ENCODE peak calls at places on chromosomes 7 and 10, in ten cellular contexts. One of them, this sample, is unnamed.

GRCh38 chr10:123997486-123998196 is 95.8 kb downstream of the CHST15 start:
- DNase-seq in body of pancreas: no peak
- DNase-seq in activated CD4-positive, alpha-beta T cell treated with anti-CD3 and anti-CD28 coated beads for 1 hour: no peak
- DNase-seq in neuronal stem cell: no peak
- DNase-seq in NCI-H1092: no peak
- DNase-seq in HT-29: no peak
- DNase-seq in NCI-H1417: no peak
- DNase-seq in psoas muscle: no peak
- DNase-seq in T-helper 1 cell: no peak
- DNase-seq in posterior cingulate gyrus: no peak
- DNase-seq in this sample: no peak

GRCh38 chr10:27723436-27723835 is 22.2 kb downstream of the MKX start:
- DNase-seq in body of pancreas: no peak
- DNase-seq in activated CD4-positive, alpha-beta T cell treated with anti-CD3 and anti-CD28 coated beads for 1 hour: no peak
- DNase-seq in neuronal stem cell: no peak
- DNase-seq in NCI-H1092: no peak
- DNase-seq in HT-29: no peak
- DNase-seq in NCI-H1417: no peak
- DNase-seq in psoas muscle: no peak
- DNase-seq in T-helper 1 cell: no peak
- DNase-seq in posterior cingulate gyrus: no peak
- DNase-seq in this sample: no peak

GRCh38 chr7:6612819-6613218 is 2.6 kb upstream of the ZNF853 start:
- DNase-seq in body of pancreas: no peak
- DNase-seq in activated CD4-positive, alpha-beta T cell treated with anti-CD3 and anti-CD28 coated beads for 1 hour: no peak
- DNase-seq in neuronal stem cell: no peak
- DNase-seq in NCI-H1092: no peak
- DNase-seq in HT-29: no peak
- DNase-seq in NCI-H1417: no peak
- DNase-seq in psoas muscle: no peak
- DNase-seq in T-helper 1 cell: no peak
- DNase-seq in posterior cingulate gyrus: no peak
- DNase-seq in this sample: no peak

GRCh38 chr10:16792675-16793074 is 24.5 kb downstream of the RSU1 start:
- DNase-seq in body of pancreas: no peak
- DNase-seq in activated CD4-positive, alpha-beta T cell treated with anti-CD3 and anti-CD28 coated beads for 1 hour: no peak
- DNase-seq in neuronal stem cell: no peak
- DNase-seq in NCI-H1092: no peak
- DNase-seq in HT-29: no peak
- DNase-seq in NCI-H1417: no peak
- DNase-seq in psoas muscle: peak
- DNase-seq in T-helper 1 cell: no peak
- DNase-seq in posterior cingulate gyrus: no peak
- DNase-seq in this sample: no peak

GRCh38 chr7:151924508-151924907 is 31.7 kb upstream of the GALNTL5 start:
- DNase-seq in body of pancreas: peak
- DNase-seq in activated CD4-positive, alpha-beta T cell treated with anti-CD3 and anti-CD28 coated beads for 1 hour: no peak
- DNase-seq in neuronal stem cell: no peak
- DNase-seq in NCI-H1092: no peak
- DNase-seq in HT-29: peak
- DNase-seq in NCI-H1417: no peak
- DNase-seq in psoas muscle: no peak
- DNase-seq in T-helper 1 cell: no peak
- DNase-seq in posterior cingulate gyrus: no peak
- DNase-seq in this sample: no peak

GRCh38 chr10:94192974-94193373 is 169.8 kb downstream of the NOC3L start:
- DNase-seq in body of pancreas: no peak
- DNase-seq in activated CD4-positive, alpha-beta T cell treated with anti-CD3 and anti-CD28 coated beads for 1 hour: no peak
- DNase-seq in neuronal stem cell: no peak
- DNase-seq in NCI-H1092: no peak
- DNase-seq in HT-29: no peak
- DNase-seq in NCI-H1417: no peak
- DNase-seq in psoas muscle: no peak
- DNase-seq in T-helper 1 cell: no peak
- DNase-seq in posterior cingulate gyrus: no peak
- DNase-seq in this sample: no peak

GRCh38 chr10:45080321-45080720 is 79.6 kb downstream of the ZNF22 start:
- DNase-seq in body of pancreas: no peak
- DNase-seq in activated CD4-positive, alpha-beta T cell treated with anti-CD3 and anti-CD28 coated beads for 1 hour: no peak
- DNase-seq in neuronal stem cell: no peak
- DNase-seq in NCI-H1092: no peak
- DNase-seq in HT-29: no peak
- DNase-seq in NCI-H1417: no peak
- DNase-seq in psoas muscle: no peak
- DNase-seq in T-helper 1 cell: no peak
- DNase-seq in posterior cingulate gyrus: no peak
- DNase-seq in this sample: no peak

GRCh38 chr10:4316166-4316810 is 509.7 kb upstream of the AKR1E2 start:
- DNase-seq in body of pancreas: no peak
- DNase-seq in activated CD4-positive, alpha-beta T cell treated with anti-CD3 and anti-CD28 coated beads for 1 hour: no peak
- DNase-seq in neuronal stem cell: no peak
- DNase-seq in NCI-H1092: no peak
- DNase-seq in HT-29: no peak
- DNase-seq in NCI-H1417: no peak
- DNase-seq in psoas muscle: peak
- DNase-seq in T-helper 1 cell: no peak
- DNase-seq in posterior cingulate gyrus: no peak
- DNase-seq in this sample: no peak

GRCh38 chr10:87761892-87762291 is 56.1 kb downstream of the ATAD1 start:
- DNase-seq in body of pancreas: no peak
- DNase-seq in activated CD4-positive, alpha-beta T cell treated with anti-CD3 and anti-CD28 coated beads for 1 hour: no peak
- DNase-seq in neuronal stem cell: no peak
- DNase-seq in NCI-H1092: no peak
- DNase-seq in HT-29: no peak
- DNase-seq in NCI-H1417: no peak
- DNase-seq in psoas muscle: no peak
- DNase-seq in T-helper 1 cell: no peak
- DNase-seq in posterior cingulate gyrus: no peak
- DNase-seq in this sample: no peak

GRCh38 chr10:117092386-117092785 is 45.7 kb downstream of the VAX1 start:
- DNase-seq in body of pancreas: no peak
- DNase-seq in activated CD4-positive, alpha-beta T cell treated with anti-CD3 and anti-CD28 coated beads for 1 hour: no peak
- DNase-seq in neuronal stem cell: no peak
- DNase-seq in NCI-H1092: no peak
- DNase-seq in HT-29: no peak
- DNase-seq in NCI-H1417: no peak
- DNase-seq in psoas muscle: no peak
- DNase-seq in T-helper 1 cell: no peak
- DNase-seq in posterior cingulate gyrus: no peak
- DNase-seq in this sample: no peak

GRCh38 chr10:115829501-115830215 is 443.3 kb downstream of the GFRA1 start:
- DNase-seq in body of pancreas: no peak
- DNase-seq in activated CD4-positive, alpha-beta T cell treated with anti-CD3 and anti-CD28 coated beads for 1 hour: no peak
- DNase-seq in neuronal stem cell: no peak
- DNase-seq in NCI-H1092: no peak
- DNase-seq in HT-29: no peak
- DNase-seq in NCI-H1417: no peak
- DNase-seq in psoas muscle: no peak
- DNase-seq in T-helper 1 cell: no peak
- DNase-seq in posterior cingulate gyrus: no peak
- DNase-seq in this sample: no peak

GRCh38 chr10:62199584-62199983 is 69.1 kb downstream of the RTKN2 start:
- DNase-seq in body of pancreas: no peak
- DNase-seq in activated CD4-positive, alpha-beta T cell treated with anti-CD3 and anti-CD28 coated beads for 1 hour: no peak
- DNase-seq in neuronal stem cell: no peak
- DNase-seq in NCI-H1092: no peak
- DNase-seq in HT-29: no peak
- DNase-seq in NCI-H1417: no peak
- DNase-seq in psoas muscle: no peak
- DNase-seq in T-helper 1 cell: no peak
- DNase-seq in posterior cingulate gyrus: no peak
- DNase-seq in this sample: no peak

GRCh38 chr10:19119191-19119590 is 70.6 kb downstream of the MALRD1 start:
- DNase-seq in body of pancreas: no peak
- DNase-seq in activated CD4-positive, alpha-beta T cell treated with anti-CD3 and anti-CD28 coated beads for 1 hour: no peak
- DNase-seq in neuronal stem cell: peak
- DNase-seq in NCI-H1092: no peak
- DNase-seq in HT-29: no peak
- DNase-seq in NCI-H1417: no peak
- DNase-seq in psoas muscle: no peak
- DNase-seq in T-helper 1 cell: no peak
- DNase-seq in posterior cingulate gyrus: no peak
- DNase-seq in this sample: no peak

GRCh38 chr7:140342732-140343514 is 55.4 kb downstream of the SLC37A3 start:
- DNase-seq in body of pancreas: peak
- DNase-seq in activated CD4-positive, alpha-beta T cell treated with anti-CD3 and anti-CD28 coated beads for 1 hour: no peak
- DNase-seq in neuronal stem cell: no peak
- DNase-seq in NCI-H1092: no peak
- DNase-seq in HT-29: peak
- DNase-seq in NCI-H1417: peak
- DNase-seq in psoas muscle: no peak
- DNase-seq in T-helper 1 cell: no peak
- DNase-seq in posterior cingulate gyrus: peak
- DNase-seq in this sample: no peak

GRCh38 chr7:117827861-117828260 is 45.4 kb downstream of the CTTNBP2 start:
- DNase-seq in body of pancreas: no peak
- DNase-seq in activated CD4-positive, alpha-beta T cell treated with anti-CD3 and anti-CD28 coated beads for 1 hour: no peak
- DNase-seq in neuronal stem cell: no peak
- DNase-seq in NCI-H1092: no peak
- DNase-seq in HT-29: peak
- DNase-seq in NCI-H1417: peak
- DNase-seq in psoas muscle: no peak
- DNase-seq in T-helper 1 cell: no peak
- DNase-seq in posterior cingulate gyrus: no peak
- DNase-seq in this sample: no peak

GRCh38 chr10:43964486-43964885 is 315.8 kb upstream of the ZNF32 start:
- DNase-seq in body of pancreas: no peak
- DNase-seq in activated CD4-positive, alpha-beta T cell treated with anti-CD3 and anti-CD28 coated beads for 1 hour: no peak
- DNase-seq in neuronal stem cell: no peak
- DNase-seq in NCI-H1092: no peak
- DNase-seq in HT-29: no peak
- DNase-seq in NCI-H1417: no peak
- DNase-seq in psoas muscle: no peak
- DNase-seq in T-helper 1 cell: no peak
- DNase-seq in posterior cingulate gyrus: no peak
- DNase-seq in this sample: no peak

GRCh38 chr10:124204726-124205125 is 111.3 kb upstream of the CHST15 start:
- DNase-seq in body of pancreas: no peak
- DNase-seq in activated CD4-positive, alpha-beta T cell treated with anti-CD3 and anti-CD28 coated beads for 1 hour: no peak
- DNase-seq in neuronal stem cell: no peak
- DNase-seq in NCI-H1092: no peak
- DNase-seq in HT-29: no peak
- DNase-seq in NCI-H1417: no peak
- DNase-seq in psoas muscle: no peak
- DNase-seq in T-helper 1 cell: no peak
- DNase-seq in posterior cingulate gyrus: no peak
- DNase-seq in this sample: no peak

GRCh38 chr10:58335306-58336005 is 650 bp downstream of the UBE2D1 start:
- DNase-seq in body of pancreas: peak
- DNase-seq in activated CD4-positive, alpha-beta T cell treated with anti-CD3 and anti-CD28 coated beads for 1 hour: no peak
- DNase-seq in neuronal stem cell: no peak
- DNase-seq in NCI-H1092: no peak
- DNase-seq in HT-29: peak
- DNase-seq in NCI-H1417: no peak
- DNase-seq in psoas muscle: peak
- DNase-seq in T-helper 1 cell: peak
- DNase-seq in posterior cingulate gyrus: no peak
- DNase-seq in this sample: no peak

GRCh38 chr10:116588995-116589394 is 1.8 kb upstream of the PNLIPRP1 start:
- DNase-seq in body of pancreas: no peak
- DNase-seq in activated CD4-positive, alpha-beta T cell treated with anti-CD3 and anti-CD28 coated beads for 1 hour: no peak
- DNase-seq in neuronal stem cell: no peak
- DNase-seq in NCI-H1092: no peak
- DNase-seq in HT-29: no peak
- DNase-seq in NCI-H1417: no peak
- DNase-seq in psoas muscle: no peak
- DNase-seq in T-helper 1 cell: no peak
- DNase-seq in posterior cingulate gyrus: no peak
- DNase-seq in this sample: no peak

GRCh38 chr7:124191713-124192112 is 158.8 kb upstream of the TMEM229A start:
- DNase-seq in body of pancreas: no peak
- DNase-seq in activated CD4-positive, alpha-beta T cell treated with anti-CD3 and anti-CD28 coated beads for 1 hour: no peak
- DNase-seq in neuronal stem cell: no peak
- DNase-seq in NCI-H1092: no peak
- DNase-seq in HT-29: no peak
- DNase-seq in NCI-H1417: no peak
- DNase-seq in psoas muscle: no peak
- DNase-seq in T-helper 1 cell: no peak
- DNase-seq in posterior cingulate gyrus: no peak
- DNase-seq in this sample: no peak

GRCh38 chr10:86971146-86971991 is 3.1 kb downstream of the ADIRF start:
- DNase-seq in body of pancreas: peak
- DNase-seq in activated CD4-positive, alpha-beta T cell treated with anti-CD3 and anti-CD28 coated beads for 1 hour: peak
- DNase-seq in neuronal stem cell: no peak
- DNase-seq in NCI-H1092: no peak
- DNase-seq in HT-29: peak
- DNase-seq in NCI-H1417: peak
- DNase-seq in psoas muscle: peak
- DNase-seq in T-helper 1 cell: peak
- DNase-seq in posterior cingulate gyrus: no peak
- DNase-seq in this sample: no peak

GRCh38 chr7:135757719-135758411 is 9.3 kb upstream of the FAM180A start:
- DNase-seq in body of pancreas: no peak
- DNase-seq in activated CD4-positive, alpha-beta T cell treated with anti-CD3 and anti-CD28 coated beads for 1 hour: no peak
- DNase-seq in neuronal stem cell: no peak
- DNase-seq in NCI-H1092: no peak
- DNase-seq in HT-29: no peak
- DNase-seq in NCI-H1417: no peak
- DNase-seq in psoas muscle: no peak
- DNase-seq in T-helper 1 cell: no peak
- DNase-seq in posterior cingulate gyrus: peak
- DNase-seq in this sample: no peak

GRCh38 chr7:54701982-54702381 is 57.0 kb downstream of the SEC61G start:
- DNase-seq in body of pancreas: no peak
- DNase-seq in activated CD4-positive, alpha-beta T cell treated with anti-CD3 and anti-CD28 coated beads for 1 hour: no peak
- DNase-seq in neuronal stem cell: no peak
- DNase-seq in NCI-H1092: no peak
- DNase-seq in HT-29: no peak
- DNase-seq in NCI-H1417: no peak
- DNase-seq in psoas muscle: no peak
- DNase-seq in T-helper 1 cell: no peak
- DNase-seq in posterior cingulate gyrus: no peak
- DNase-seq in this sample: no peak

GRCh38 chr10:13382759-13383753 is 35.0 kb upstream of the SEPHS1 start:
- DNase-seq in body of pancreas: peak
- DNase-seq in activated CD4-positive, alpha-beta T cell treated with anti-CD3 and anti-CD28 coated beads for 1 hour: no peak
- DNase-seq in neuronal stem cell: no peak
- DNase-seq in NCI-H1092: no peak
- DNase-seq in HT-29: peak
- DNase-seq in NCI-H1417: no peak
- DNase-seq in psoas muscle: no peak
- DNase-seq in T-helper 1 cell: no peak
- DNase-seq in posterior cingulate gyrus: no peak
- DNase-seq in this sample: no peak

GRCh38 chr7:18468794-18469193 is 26.8 kb upstream of the HDAC9 start:
- DNase-seq in body of pancreas: no peak
- DNase-seq in activated CD4-positive, alpha-beta T cell treated with anti-CD3 and anti-CD28 coated beads for 1 hour: no peak
- DNase-seq in neuronal stem cell: no peak
- DNase-seq in NCI-H1092: no peak
- DNase-seq in HT-29: no peak
- DNase-seq in NCI-H1417: no peak
- DNase-seq in psoas muscle: no peak
- DNase-seq in T-helper 1 cell: no peak
- DNase-seq in posterior cingulate gyrus: no peak
- DNase-seq in this sample: no peak

GRCh38 chr10:89369142-89370105 is 8.4 kb upstream of the IFIT1B start:
- DNase-seq in body of pancreas: peak
- DNase-seq in activated CD4-positive, alpha-beta T cell treated with anti-CD3 and anti-CD28 coated beads for 1 hour: no peak
- DNase-seq in neuronal stem cell: no peak
- DNase-seq in NCI-H1092: no peak
- DNase-seq in HT-29: peak
- DNase-seq in NCI-H1417: no peak
- DNase-seq in psoas muscle: no peak
- DNase-seq in T-helper 1 cell: no peak
- DNase-seq in posterior cingulate gyrus: no peak
- DNase-seq in this sample: no peak

GRCh38 chr7:101363196-101363733 is 590 bp downstream of the COL26A1 start:
- DNase-seq in body of pancreas: no peak
- DNase-seq in activated CD4-positive, alpha-beta T cell treated with anti-CD3 and anti-CD28 coated beads for 1 hour: no peak
- DNase-seq in neuronal stem cell: no peak
- DNase-seq in NCI-H1092: no peak
- DNase-seq in HT-29: no peak
- DNase-seq in NCI-H1417: no peak
- DNase-seq in psoas muscle: no peak
- DNase-seq in T-helper 1 cell: no peak
- DNase-seq in posterior cingulate gyrus: no peak
- DNase-seq in this sample: no peak

GRCh38 chr10:6678211-6678803 is 98.2 kb upstream of the PRKCQ start:
- DNase-seq in body of pancreas: peak
- DNase-seq in activated CD4-positive, alpha-beta T cell treated with anti-CD3 and anti-CD28 coated beads for 1 hour: peak
- DNase-seq in neuronal stem cell: peak
- DNase-seq in NCI-H1092: no peak
- DNase-seq in HT-29: peak
- DNase-seq in NCI-H1417: no peak
- DNase-seq in psoas muscle: no peak
- DNase-seq in T-helper 1 cell: peak
- DNase-seq in posterior cingulate gyrus: peak
- DNase-seq in this sample: peak

This sample was measured in SHP77 treated with DMSO at 0.1 percent for 48 hours.